ENCODE peak calls at places on chromosomes 1 and 21, in nine cellular contexts. One of them, this sample, is unnamed.

GRCh38 chr1:46521417-46521816 is 30.0 kb downstream of the KNCN start:
- DNase-seq in Peyer's patch: no peak
- DNase-seq in right atrium auricular region: no peak
- DNase-seq in cardiac fibroblast: no peak
- DNase-seq in tibial artery: no peak
- DNase-seq in A549: no peak
- DNase-seq in CD8-positive, alpha-beta T cell: no peak
- DNase-seq in hepatocyte: no peak
- DNase-seq in transverse colon: no peak
- DNase-seq in this sample: no peak

GRCh38 chr1:109356959-109357358 is 40.8 kb downstream of the SORT1 start:
- DNase-seq in cardiac fibroblast: no peak
- DNase-seq in right atrium auricular region: no peak
- DNase-seq in A549: no peak
- DNase-seq in hepatocyte: no peak
- DNase-seq in transverse colon: no peak
- DNase-seq in tibial artery: no peak
- DNase-seq in CD8-positive, alpha-beta T cell: no peak
- DNase-seq in Peyer's patch: no peak
- DNase-seq in this sample: no peak

GRCh38 chr1:44103270-44104131 is 15.1 kb upstream of the KLF17 start:
- DNase-seq in CD8-positive, alpha-beta T cell: no peak
- DNase-seq in right atrium auricular region: no peak
- DNase-seq in hepatocyte: peak
- DNase-seq in transverse colon: no peak
- DNase-seq in tibial artery: no peak
- DNase-seq in A549: peak
- DNase-seq in Peyer's patch: no peak
- DNase-seq in cardiac fibroblast: peak
- DNase-seq in this sample: peak

GRCh38 chr1:225485991-225486530 is 58.2 kb upstream of the LBR start:
- DNase-seq in transverse colon: no peak
- DNase-seq in hepatocyte: no peak
- DNase-seq in cardiac fibroblast: no peak
- DNase-seq in CD8-positive, alpha-beta T cell: no peak
- DNase-seq in right atrium auricular region: no peak
- DNase-seq in A549: no peak
- DNase-seq in tibial artery: peak
- DNase-seq in Peyer's patch: no peak
- DNase-seq in this sample: no peak

GRCh38 chr1:9714257-9714718 is 62.8 kb downstream of the PIK3CD start:
- DNase-seq in cardiac fibroblast: no peak
- DNase-seq in A549: no peak
- DNase-seq in Peyer's patch: no peak
- DNase-seq in right atrium auricular region: no peak
- DNase-seq in CD8-positive, alpha-beta T cell: peak
- DNase-seq in tibial artery: no peak
- DNase-seq in transverse colon: no peak
- DNase-seq in hepatocyte: no peak
- DNase-seq in this sample: no peak

GRCh38 chr1:160850993-160851392 is 11.7 kb downstream of the CD244 start:
- DNase-seq in right atrium auricular region: no peak
- DNase-seq in CD8-positive, alpha-beta T cell: no peak
- DNase-seq in A549: no peak
- DNase-seq in transverse colon: peak
- DNase-seq in cardiac fibroblast: no peak
- DNase-seq in tibial artery: no peak
- DNase-seq in hepatocyte: no peak
- DNase-seq in Peyer's patch: peak
- DNase-seq in this sample: no peak

GRCh38 chr1:39170731-39171375 is 33.6 kb upstream of the MACF1 start:
- DNase-seq in Peyer's patch: no peak
- DNase-seq in hepatocyte: no peak
- DNase-seq in transverse colon: no peak
- DNase-seq in right atrium auricular region: no peak
- DNase-seq in tibial artery: no peak
- DNase-seq in A549: no peak
- DNase-seq in CD8-positive, alpha-beta T cell: no peak
- DNase-seq in cardiac fibroblast: no peak
- DNase-seq in this sample: no peak

GRCh38 chr1:96969656-96970163 is 248.1 kb downstream of the PTBP2 start:
- DNase-seq in cardiac fibroblast: no peak
- DNase-seq in CD8-positive, alpha-beta T cell: no peak
- DNase-seq in A549: no peak
- DNase-seq in hepatocyte: no peak
- DNase-seq in Peyer's patch: no peak
- DNase-seq in tibial artery: no peak
- DNase-seq in transverse colon: no peak
- DNase-seq in right atrium auricular region: no peak
- DNase-seq in this sample: no peak

GRCh38 chr1:24935615-24936484 is 5.8 kb upstream of the RUNX3 start:
- DNase-seq in Peyer's patch: no peak
- DNase-seq in hepatocyte: no peak
- DNase-seq in cardiac fibroblast: no peak
- DNase-seq in transverse colon: no peak
- DNase-seq in tibial artery: no peak
- DNase-seq in A549: no peak
- DNase-seq in CD8-positive, alpha-beta T cell: no peak
- DNase-seq in right atrium auricular region: no peak
- DNase-seq in this sample: no peak

GRCh38 chr1:170562644-170563338 is 30.8 kb downstream of the GORAB start:
- DNase-seq in cardiac fibroblast: peak
- DNase-seq in tibial artery: peak
- DNase-seq in Peyer's patch: no peak
- DNase-seq in right atrium auricular region: peak
- DNase-seq in A549: peak
- DNase-seq in hepatocyte: peak
- DNase-seq in transverse colon: no peak
- DNase-seq in CD8-positive, alpha-beta T cell: peak
- DNase-seq in this sample: peak

GRCh38 chr1:153773004-153773921 is 1.9 kb upstream of the SLC27A3 start:
- DNase-seq in hepatocyte: no peak
- DNase-seq in tibial artery: no peak
- DNase-seq in CD8-positive, alpha-beta T cell: no peak
- DNase-seq in right atrium auricular region: no peak
- DNase-seq in A549: no peak
- DNase-seq in cardiac fibroblast: peak
- DNase-seq in transverse colon: no peak
- DNase-seq in Peyer's patch: no peak
- DNase-seq in this sample: no peak

GRCh38 chr1:156914440-156914856 is 6.0 kb upstream of the LRRC71 start:
- DNase-seq in hepatocyte: peak
- DNase-seq in A549: no peak
- DNase-seq in transverse colon: no peak
- DNase-seq in Peyer's patch: no peak
- DNase-seq in tibial artery: no peak
- DNase-seq in cardiac fibroblast: peak
- DNase-seq in right atrium auricular region: no peak
- DNase-seq in CD8-positive, alpha-beta T cell: no peak
- DNase-seq in this sample: peak

GRCh38 chr21:14762734-14763694 is 216.9 kb upstream of the SAMSN1 start:
- DNase-seq in Peyer's patch: no peak
- DNase-seq in hepatocyte: no peak
- DNase-seq in CD8-positive, alpha-beta T cell: no peak
- DNase-seq in tibial artery: no peak
- DNase-seq in A549: no peak
- DNase-seq in right atrium auricular region: no peak
- DNase-seq in cardiac fibroblast: no peak
- DNase-seq in transverse colon: no peak
- DNase-seq in this sample: no peak

GRCh38 chr1:2375923-2376260 is 15.5 kb downstream of the MORN1 start:
- DNase-seq in hepatocyte: no peak
- DNase-seq in tibial artery: no peak
- DNase-seq in A549: no peak
- DNase-seq in transverse colon: no peak
- DNase-seq in cardiac fibroblast: no peak
- DNase-seq in right atrium auricular region: no peak
- DNase-seq in CD8-positive, alpha-beta T cell: no peak
- DNase-seq in Peyer's patch: peak
- DNase-seq in this sample: no peak

GRCh38 chr1:212545941-212546638 is 62.5 kb upstream of the ATF3 start:
- DNase-seq in A549: no peak
- DNase-seq in hepatocyte: peak
- DNase-seq in transverse colon: no peak
- DNase-seq in CD8-positive, alpha-beta T cell: no peak
- DNase-seq in Peyer's patch: no peak
- DNase-seq in right atrium auricular region: no peak
- DNase-seq in cardiac fibroblast: peak
- DNase-seq in tibial artery: no peak
- DNase-seq in this sample: peak

GRCh38 chr21:46099476-46099875 is 1.6 kb downstream of the COL6A2 start:
- DNase-seq in A549: no peak
- DNase-seq in Peyer's patch: peak
- DNase-seq in CD8-positive, alpha-beta T cell: no peak
- DNase-seq in tibial artery: peak
- DNase-seq in hepatocyte: peak
- DNase-seq in right atrium auricular region: peak
- DNase-seq in transverse colon: peak
- DNase-seq in cardiac fibroblast: peak
- DNase-seq in this sample: peak

GRCh38 chr1:876428-876827 is 47.3 kb upstream of the SAMD11 start:
- DNase-seq in cardiac fibroblast: no peak
- DNase-seq in right atrium auricular region: no peak
- DNase-seq in tibial artery: no peak
- DNase-seq in Peyer's patch: no peak
- DNase-seq in hepatocyte: no peak
- DNase-seq in A549: no peak
- DNase-seq in CD8-positive, alpha-beta T cell: no peak
- DNase-seq in transverse colon: no peak
- DNase-seq in this sample: no peak
- H3K4me3 ChIP-seq in cardiac fibroblast: no peak
- H3K4me3 ChIP-seq in right atrium auricular region: no peak
- H3K4me3 ChIP-seq in tibial artery: no peak
- H3K4me3 ChIP-seq in Peyer's patch: no peak
- H3K4me3 ChIP-seq in hepatocyte: no peak
- H3K4me3 ChIP-seq in A549: no peak
- H3K4me3 ChIP-seq in CD8-positive, alpha-beta T cell: no peak
- H3K4me3 ChIP-seq in transverse colon: no peak
- H3K4me3 ChIP-seq in this sample: no peak

DNA sequence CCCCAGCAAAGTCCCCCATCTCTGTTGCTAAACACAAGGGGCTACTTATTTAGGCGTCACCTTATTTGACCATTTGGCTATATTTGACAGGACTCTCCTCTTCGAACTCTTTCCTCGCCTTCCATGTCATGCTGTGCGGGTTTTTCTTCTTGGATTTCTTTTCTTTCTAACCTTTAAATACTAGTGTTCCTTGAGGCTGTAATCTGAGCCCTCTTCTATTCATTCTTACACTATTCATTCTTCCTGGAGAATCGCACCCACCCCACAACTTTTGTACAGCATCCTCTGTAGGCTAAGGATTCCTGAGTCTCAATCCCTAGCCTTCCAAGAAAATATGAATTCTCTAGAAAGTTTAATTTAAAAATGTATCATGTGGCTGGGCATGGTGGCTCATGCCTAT is 61.7 kb upstream of the C1orf115 start:
- DNase-seq in right atrium auricular region: no peak
- DNase-seq in Peyer's patch: no peak
- DNase-seq in cardiac fibroblast: no peak
- DNase-seq in CD8-positive, alpha-beta T cell: no peak
- DNase-seq in tibial artery: no peak
- DNase-seq in A549: no peak
- DNase-seq in transverse colon: no peak
- DNase-seq in hepatocyte: no peak
- DNase-seq in this sample: no peak
- TF ChIP-seq CTCF in right atrium auricular region: no peak
- TF ChIP-seq CTCF in Peyer's patch: no peak
- TF ChIP-seq CTCF in cardiac fibroblast: no peak
- TF ChIP-seq CTCF in CD8-positive, alpha-beta T cell: no peak
- TF ChIP-seq CTCF in tibial artery: no peak
- TF ChIP-seq CTCF in A549: no peak
- TF ChIP-seq CTCF in transverse colon: no peak
- TF ChIP-seq CTCF in hepatocyte: no peak
- TF ChIP-seq CTCF in this sample: no peak

DNA sequence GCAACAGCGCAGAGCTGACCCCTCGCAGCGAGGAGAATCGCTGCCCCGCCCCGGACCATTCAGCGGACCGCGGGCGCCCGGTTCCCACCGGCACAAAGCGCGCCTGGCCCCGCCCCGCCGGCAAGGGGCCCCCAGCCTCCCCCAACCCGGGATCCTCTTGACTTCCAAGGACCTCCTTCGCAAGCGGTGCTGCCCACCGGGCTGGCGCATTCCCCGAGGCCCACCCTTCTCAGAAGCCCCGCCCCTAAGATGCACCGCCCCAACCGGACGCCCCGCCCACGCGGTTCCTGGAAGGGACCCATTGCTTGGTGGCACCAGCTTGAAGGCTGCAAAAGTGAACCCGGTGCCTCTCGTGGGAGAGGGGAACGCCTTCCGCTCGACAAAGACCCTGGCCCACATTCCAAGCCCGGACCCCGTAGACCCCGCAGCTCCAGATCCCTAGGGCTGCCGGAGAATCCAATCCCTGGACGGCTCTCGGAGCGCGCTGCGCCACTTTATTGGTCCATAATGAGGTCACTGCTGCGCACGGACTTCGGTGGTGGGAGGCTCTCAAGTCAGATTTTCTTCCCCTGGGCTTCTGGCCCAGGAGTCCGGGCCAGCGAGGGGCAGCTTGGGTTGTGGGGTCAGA is 2.0 kb downstream of the HES3 start:
- DNase-seq in CD8-positive, alpha-beta T cell: peak
- DNase-seq in tibial artery: no peak
- DNase-seq in Peyer's patch: peak
- DNase-seq in hepatocyte: peak
- DNase-seq in cardiac fibroblast: no peak
- DNase-seq in transverse colon: peak
- DNase-seq in right atrium auricular region: no peak
- DNase-seq in A549: peak
- DNase-seq in this sample: no peak
- H3K4me3 ChIP-seq in CD8-positive, alpha-beta T cell: no peak
- H3K4me3 ChIP-seq in tibial artery: no peak
- H3K4me3 ChIP-seq in Peyer's patch: peak
- H3K4me3 ChIP-seq in hepatocyte: no peak
- H3K4me3 ChIP-seq in cardiac fibroblast: no peak
- H3K4me3 ChIP-seq in transverse colon: no peak
- H3K4me3 ChIP-seq in right atrium auricular region: no peak
- H3K4me3 ChIP-seq in A549: peak
- H3K4me3 ChIP-seq in this sample: no peak

DNA sequence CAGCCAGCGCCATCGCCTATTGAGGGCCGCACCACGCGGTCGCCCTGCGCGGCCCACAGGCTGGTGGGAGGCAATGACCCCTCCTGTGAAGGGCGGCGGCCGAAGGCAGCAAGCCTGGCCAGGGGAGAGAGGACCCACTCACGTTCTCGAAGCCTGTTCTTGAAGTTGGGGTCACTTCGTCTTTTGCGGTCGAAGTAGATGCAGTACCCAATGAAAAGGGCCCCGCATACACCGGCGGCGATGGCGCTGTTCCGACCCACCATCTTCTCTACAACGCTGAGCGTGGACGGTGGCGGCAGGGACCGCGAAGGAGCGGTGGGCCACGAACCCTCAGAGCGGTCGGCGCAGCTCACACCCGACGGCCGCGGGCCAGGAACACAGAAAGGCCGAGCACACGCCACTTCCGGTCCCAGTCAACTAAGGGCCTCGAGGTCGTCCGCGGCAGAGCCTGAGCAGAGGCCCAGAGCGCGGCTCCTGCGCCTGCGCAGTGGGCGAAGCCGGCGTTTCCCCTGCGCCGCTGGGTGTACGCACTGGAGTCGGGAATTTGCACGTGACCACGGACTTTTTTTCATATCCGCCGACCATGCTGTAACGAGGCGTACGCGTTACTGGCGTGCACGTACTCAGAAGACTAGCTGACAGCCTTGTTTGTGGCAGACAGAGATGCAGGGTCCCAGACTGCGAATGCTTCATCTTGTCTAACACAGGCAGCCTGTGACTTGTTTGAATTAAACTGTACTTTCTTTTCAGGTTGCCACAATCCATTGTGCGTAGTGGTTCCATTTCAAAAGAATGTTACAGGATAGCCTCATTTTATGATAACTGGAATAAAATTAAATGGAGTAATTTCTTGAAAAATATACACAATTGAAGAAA is at the start of gene TOMM20:
- DNase-seq in right atrium auricular region: peak
- DNase-seq in Peyer's patch: peak
- DNase-seq in cardiac fibroblast: peak
- DNase-seq in A549: peak
- DNase-seq in tibial artery: peak
- DNase-seq in hepatocyte: peak
- DNase-seq in CD8-positive, alpha-beta T cell: peak
- DNase-seq in transverse colon: peak
- DNase-seq in this sample: peak
- TF ChIP-seq CTCF in right atrium auricular region: no peak
- TF ChIP-seq CTCF in Peyer's patch: no peak
- TF ChIP-seq CTCF in cardiac fibroblast: no peak
- TF ChIP-seq CTCF in A549: no peak
- TF ChIP-seq CTCF in tibial artery: no peak
- TF ChIP-seq CTCF in hepatocyte: no peak
- TF ChIP-seq CTCF in CD8-positive, alpha-beta T cell: no peak
- TF ChIP-seq CTCF in transverse colon: no peak
- TF ChIP-seq CTCF in this sample: no peak